ENCODE peak calls at places on chromosomes 11 and 22, in four cellular contexts. K is K562, A is HepG2, S is GM12878. X is an unnamed sample.

GRCh38 chr22:45957826-45958225 is 19.1 kb downstream of the WNT7B start:
- DNase-seq in A (no peak), K (no peak), S (no peak), X (no peak)

GRCh38 chr11:120547871-120548681 is 36.5 kb downstream of the GRIK4 start:
- DNase-seq in S (no peak), A (peak), K (no peak), X (no peak)

GRCh38 chr11:77710358-77710757 is 72.8 kb upstream of the CLNS1A start:
- DNase-seq in K (no peak), S (no peak), A (peak), X (no peak)

GRCh38 chr11:131504199-131504949 is 134.0 kb downstream of the NTM start:
- DNase-seq in K (no peak), S (no peak), A (no peak), X (peak)

GRCh38 chr11:36055356-36055755 is 111.5 kb downstream of the LDLRAD3 start:
- DNase-seq in K (no peak), S (no peak), A (no peak), X (no peak)

GRCh38 chr11:2379471-2380174 is 2.5 kb downstream of the CD81 start:
- DNase-seq in S (no peak), A (no peak), K (no peak), X (no peak)

GRCh38 chr22:24471570-24471969 is 23.6 kb upstream of the UPB1 start:
- DNase-seq in K (no peak), A (no peak), S (no peak), X (no peak)

GRCh38 chr22:50004923-50005322 is 7.6 kb downstream of the IL17REL start:
- DNase-seq in A (no peak), S (no peak), K (no peak), X (no peak)

GRCh38 chr11:112795142-112795815 is 165.9 kb upstream of the NCAM1 start:
- DNase-seq in A (peak), K (peak), S (no peak), X (peak)

GRCh38 chr11:35953081-35953480 is 9.2 kb downstream of the LDLRAD3 start:
- DNase-seq in S (no peak), K (no peak), A (no peak), X (no peak)

GRCh38 chr22:31136711-31137110 is 3.6 kb downstream of the PLA2G3 start:
- DNase-seq in A (no peak), S (no peak), K (no peak), X (no peak)

GRCh38 chr11:48013269-48013901 is 33.0 kb downstream of the PTPRJ start:
- DNase-seq in S (no peak), A (peak), K (no peak), X (no peak)

GRCh38 chr22:19886605-19887250 is 32.1 kb upstream of the GNB1L start:
- DNase-seq in S (no peak), K (no peak), A (no peak), X (peak)

GRCh38 chr11:106202935-106203620 is 125.6 kb downstream of the AASDHPPT start:
- DNase-seq in K (no peak), S (no peak), A (no peak), X (no peak)

GRCh38 chr22:19808873-19809478 is 45.7 kb downstream of the GNB1L start:
- DNase-seq in S (no peak), K (no peak), A (no peak), X (peak)

GRCh38 chr11:96272542-96273306 is 70.3 kb downstream of the MAML2 start:
- DNase-seq in A (no peak), K (no peak), S (no peak), X (no peak)

GRCh38 chr22:43227231-43227630 is 40.3 kb upstream of the TTLL12 start:
- DNase-seq in K (peak), A (no peak), S (no peak), X (no peak)

GRCh38 chr11:64856382-64857227 is 12.2 kb upstream of the CDC42BPG start:
- DNase-seq in S (no peak), A (peak), K (no peak), X (no peak)

GRCh38 chr22:36334838-36335603 is 52.7 kb downstream of the MYH9 start:
- DNase-seq in K (peak), A (no peak), S (no peak), X (no peak)

GRCh38 chr11:297666-298405 is 1.5 kb downstream of the IFITM5 start:
- DNase-seq in S (no peak), A (peak), K (peak), X (peak)

GRCh38 chr22:44574057-44574456 is 76.0 kb upstream of the RTL6 start:
- DNase-seq in A (no peak), S (no peak), K (no peak), X (no peak)

GRCh38 chr11:21552910-21553309 is 640.0 kb upstream of the ANO5 start:
- DNase-seq in S (no peak), A (no peak), K (no peak), X (no peak)

GRCh38 chr11:128576555-128576954 is 10.8 kb downstream of the ETS1 start:
- DNase-seq in A (no peak), S (no peak), K (no peak), X (no peak)

GRCh38 chr11:35717043-35717442 is 54.5 kb downstream of the TRIM44 start:
- DNase-seq in A (no peak), K (no peak), S (no peak), X (peak)

GRCh38 chr11:112297248-112297866 is 36.7 kb upstream of the PLET1 start:
- DNase-seq in S (no peak), K (no peak), A (no peak), X (no peak)

GRCh38 chr22:27226666-27227065 is 569.3 kb downstream of the MIAT start:
- DNase-seq in S (no peak), K (no peak), A (no peak), X (no peak)

GRCh38 chr22:46072030-46072881 is 78.1 kb upstream of the PPARA start:
- DNase-seq in A (no peak), S (no peak), K (no peak), X (peak)

GRCh38 chr11:72576661-72577060 is 97.6 kb downstream of the PDE2A start:
- DNase-seq in K (no peak), A (no peak), S (no peak), X (no peak)

GRCh38 chr11:86792150-86792549 is 8.2 kb upstream of the PRSS23 start:
- DNase-seq in A (no peak), S (no peak), K (no peak), X (no peak)

GRCh38 chr11:1118755-1119275 is 38.9 kb upstream of the MUC5AC start:
- DNase-seq in S (no peak), K (no peak), A (no peak), X (no peak)

GRCh38 chr11:72038491-72038890 is 39.8 kb downstream of the IL18BP start:
- DNase-seq in K (no peak), S (no peak), A (no peak), X (no peak)

GRCh38 chr22:40279017-40279416 is 67.3 kb upstream of the ADSL start:
- DNase-seq in K (no peak), A (no peak), S (no peak), X (no peak)

GRCh38 chr11:38046571-38047135 is 1448.6 kb upstream of the RAG2 start:
- DNase-seq in K (no peak), S (no peak), A (no peak), X (no peak)

GRCh38 chr11:64206457-64207246 is at the start of gene FERMT3:
- DNase-seq in K (peak), S (peak), A (no peak), X (no peak)

GRCh38 chr22:17724678-17725464 is 49.4 kb downstream of the BID start:
- DNase-seq in K (no peak), S (no peak), A (no peak), X (no peak)

GRCh38 chr11:131474947-131475346 is 104.5 kb downstream of the NTM start:
- DNase-seq in A (no peak), S (no peak), K (no peak), X (no peak)

GRCh38 chr22:25085930-25086901 is 113.4 kb upstream of the CRYBB3 start:
- DNase-seq in A (peak), S (peak), K (no peak), X (no peak)

GRCh38 chr11:44625759-44626523 is 60.5 kb downstream of the CD82 start:
- DNase-seq in S (no peak), A (no peak), K (no peak), X (no peak)

GRCh38 chr11:117806906-117807305 is 9.9 kb upstream of the DSCAML1 start:
- DNase-seq in S (no peak), K (no peak), A (no peak), X (no peak)
- TF ChIP-seq ETV6 in S (no peak), K (no peak), A (no peak), X (no peak)

GRCh38 chr11:126483796-126484195 is 128.3 kb downstream of the ST3GAL4 start:
- DNase-seq in S (no peak), K (no peak), A (no peak), X (no peak)

GRCh38 chr11:126487711-126488110 is 132.2 kb downstream of the ST3GAL4 start:
- DNase-seq in S (no peak), A (no peak), K (no peak), X (no peak)

GRCh38 chr11:126484266-126484665 is 128.8 kb downstream of the ST3GAL4 start:
- DNase-seq in S (no peak), K (no peak), A (peak), X (no peak)

GRCh38 chr11:126485021-126485781 is 129.7 kb downstream of the ST3GAL4 start:
- DNase-seq in K (no peak), A (no peak), S (no peak), X (peak)

DNA sequence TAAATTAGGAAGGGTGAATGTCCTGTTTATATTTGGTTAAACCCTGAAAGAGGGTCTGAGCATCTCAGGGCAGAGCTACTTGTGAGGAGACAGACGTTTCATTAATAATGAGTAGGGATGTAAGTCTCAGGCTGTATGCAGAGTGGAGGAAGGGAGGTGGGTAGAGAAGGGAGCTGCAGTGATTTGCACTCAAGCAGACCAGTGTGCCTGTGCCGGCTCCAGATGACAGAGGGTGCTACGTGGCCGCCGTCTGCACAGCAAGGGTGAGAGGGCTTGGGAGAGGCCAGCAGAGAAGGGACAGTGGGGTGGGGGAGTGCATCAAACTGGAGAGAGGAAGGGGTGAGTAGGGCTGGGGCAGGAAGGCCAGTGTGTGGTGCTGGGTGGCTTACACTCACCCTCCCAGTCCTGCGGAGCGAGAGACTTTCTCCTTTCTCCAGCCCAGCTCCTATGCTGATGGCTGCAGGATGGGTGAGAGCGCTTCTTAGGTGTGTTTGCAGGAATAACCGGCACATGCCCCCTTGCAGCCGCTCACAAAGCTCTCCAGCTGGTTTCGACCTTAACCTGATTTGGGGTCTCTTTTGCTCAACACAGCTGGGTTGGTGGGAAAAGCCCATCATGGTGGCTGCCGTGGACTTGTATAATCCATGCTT is 130.6 kb downstream of the ST3GAL4 start:
- DNase-seq in A (no peak), K (no peak), S (no peak), X (no peak)
- TF ChIP-seq ETV6 in A (no peak), K (no peak), S (no peak), X (no peak)

GRCh38 chr11:8234910-8235309 is 28.8 kb downstream of the LMO1 start:
- DNase-seq in A (no peak), S (no peak), K (no peak), X (no peak)

GRCh38 chr11:8232414-8232813 is 31.3 kb downstream of the LMO1 start:
- DNase-seq in K (no peak), S (no peak), A (no peak), X (no peak)

GRCh38 chr11:8234425-8234821 is 29.3 kb downstream of the LMO1 start:
- DNase-seq in S (no peak), K (no peak), A (no peak), X (no peak)

GRCh38 chr11:8232849-8233606 is 30.6 kb downstream of the LMO1 start:
- DNase-seq in A (no peak), S (no peak), K (no peak), X (no peak)

GRCh38 chr11:8233691-8234424 is 29.8 kb downstream of the LMO1 start:
- DNase-seq in S (no peak), K (no peak), A (no peak), X (no peak)
- TF ChIP-seq ETV6 in S (no peak), K (no peak), A (no peak), X (no peak)

GRCh38 chr11:43327987-43328386 is 16.2 kb downstream of the API5 start:
- DNase-seq in K (peak), A (peak), S (no peak), X (no peak)
- TF ChIP-seq ETV6 in K (no peak), A (no peak), S (no peak), X (no peak)

GRCh38 chr11:62108017-62108750 is 15.6 kb upstream of the INCENP start:
- DNase-seq in A (peak), K (peak), S (peak), X (no peak)
- TF ChIP-seq ETV6 in A (no peak), K (no peak), S (no peak), X (no peak)

GRCh38 chr11:66848671-66849500 is 5.6 kb downstream of the RCE1 start:
- DNase-seq in S (no peak), K (no peak), A (no peak), X (no peak)

GRCh38 chr11:66845876-66846212 is 2.6 kb downstream of the RCE1 start:
- DNase-seq in S (no peak), A (no peak), K (no peak), X (no peak)

GRCh38 chr11:66849501-66850234 is 6.4 kb downstream of the RCE1 start:
- DNase-seq in S (no peak), A (no peak), K (no peak), X (no peak)

GRCh38 chr11:66846671-66847091 is 3.4 kb downstream of the RCE1 start:
- DNase-seq in S (no peak), K (no peak), A (no peak), X (no peak)

DNA sequence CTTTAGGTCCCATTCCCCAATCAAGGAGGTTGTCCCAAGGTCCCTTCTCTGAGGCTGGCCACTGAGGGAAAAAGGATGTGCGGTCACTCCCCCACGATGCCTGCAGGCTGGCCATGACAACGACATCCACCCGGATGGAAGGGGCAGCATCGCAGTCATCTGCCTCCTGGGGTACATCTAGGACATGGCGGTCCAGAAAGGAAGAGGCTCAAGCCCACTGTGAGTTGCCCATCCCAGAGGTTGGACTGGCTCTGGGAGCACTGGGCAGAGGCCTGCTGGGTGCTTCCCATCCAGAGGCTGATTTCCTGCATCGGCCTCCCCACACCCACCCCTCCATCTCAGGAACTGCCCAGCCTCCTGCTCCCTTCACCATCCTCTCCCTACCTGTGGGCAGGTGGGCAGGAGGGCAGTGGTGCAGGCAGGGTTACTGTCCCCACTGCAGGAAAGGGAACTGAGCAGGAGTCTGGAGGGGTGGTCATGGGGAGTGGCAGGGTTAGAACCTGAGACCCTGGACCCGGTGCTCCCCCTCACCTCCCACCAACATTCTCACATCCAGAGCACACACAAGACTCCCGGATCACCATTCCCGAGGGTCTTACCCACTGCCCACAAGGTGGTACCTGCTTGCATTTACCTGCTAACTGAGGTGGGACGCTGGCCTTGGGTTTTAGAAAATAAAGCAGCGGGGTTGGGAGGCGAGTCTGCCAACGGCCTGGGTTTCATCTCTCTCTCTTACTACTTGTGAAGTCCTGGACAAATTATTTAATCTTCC is 4.4 kb downstream of the RCE1 start:
- DNase-seq in K (no peak), A (no peak), S (no peak), X (no peak)
- TF ChIP-seq ETV6 in K (no peak), A (no peak), S (no peak), X (no peak)

X was measured in WTC11.